ENCODE peak calls at places on chromosomes 16 and 17, in six cellular contexts. One of them, this sample, is unnamed.

GRCh38 chr17:44293509-44294226 is 14.7 kb upstream of the RUNDC3A start:
- DNase-seq in CD8-positive, alpha-beta T cell: no peak
- DNase-seq in heart right ventricle: no peak
- DNase-seq in right lobe of liver: no peak
- DNase-seq in body of pancreas: no peak
- DNase-seq in thoracic aorta: no peak
- DNase-seq in this sample: no peak

GRCh38 chr16:1745181-1745899 is 26.0 kb downstream of the NME3 start:
- DNase-seq in CD8-positive, alpha-beta T cell: no peak
- DNase-seq in heart right ventricle: no peak
- DNase-seq in right lobe of liver: no peak
- DNase-seq in body of pancreas: no peak
- DNase-seq in thoracic aorta: no peak
- DNase-seq in this sample: peak; percentile 84

GRCh38 chr16:6008656-6009055 is 911.1 kb upstream of the EEF2KMT start:
- DNase-seq in CD8-positive, alpha-beta T cell: no peak
- DNase-seq in heart right ventricle: no peak
- DNase-seq in right lobe of liver: no peak
- DNase-seq in body of pancreas: no peak
- DNase-seq in thoracic aorta: no peak
- DNase-seq in this sample: no peak

GRCh38 chr17:44547625-44548297 is 9.5 kb upstream of the FZD2 start:
- DNase-seq in CD8-positive, alpha-beta T cell: no peak
- DNase-seq in heart right ventricle: peak; percentile 17
- DNase-seq in right lobe of liver: no peak
- DNase-seq in body of pancreas: no peak
- DNase-seq in thoracic aorta: no peak
- DNase-seq in this sample: no peak

GRCh38 chr17:66767164-66767933 is 67.6 kb upstream of the CACNG5 start:
- DNase-seq in CD8-positive, alpha-beta T cell: no peak
- DNase-seq in heart right ventricle: no peak
- DNase-seq in right lobe of liver: no peak
- DNase-seq in body of pancreas: no peak
- DNase-seq in thoracic aorta: no peak
- DNase-seq in this sample: peak; percentile 9

GRCh38 chr16:85928411-85928820 is 29.5 kb downstream of the IRF8 start:
- DNase-seq in CD8-positive, alpha-beta T cell: no peak
- DNase-seq in heart right ventricle: no peak
- DNase-seq in right lobe of liver: peak; percentile 64
- DNase-seq in body of pancreas: peak; percentile 22
- DNase-seq in thoracic aorta: no peak
- DNase-seq in this sample: no peak

GRCh38 chr17:29291163-29291752 is 2.7 kb downstream of the NUFIP2 start:
- DNase-seq in CD8-positive, alpha-beta T cell: no peak
- DNase-seq in heart right ventricle: no peak
- DNase-seq in right lobe of liver: no peak
- DNase-seq in body of pancreas: no peak
- DNase-seq in thoracic aorta: no peak
- DNase-seq in this sample: no peak

GRCh38 chr17:50719924-50720805 is 762 bp downstream of the LUC7L3 start:
- DNase-seq in CD8-positive, alpha-beta T cell: no peak
- DNase-seq in heart right ventricle: no peak
- DNase-seq in right lobe of liver: no peak
- DNase-seq in body of pancreas: no peak
- DNase-seq in thoracic aorta: no peak
- DNase-seq in this sample: no peak

GRCh38 chr17:6555331-6556120 is 829 bp downstream of the PITPNM3 start:
- DNase-seq in CD8-positive, alpha-beta T cell: no peak
- DNase-seq in heart right ventricle: no peak
- DNase-seq in right lobe of liver: no peak
- DNase-seq in body of pancreas: peak; percentile 35
- DNase-seq in thoracic aorta: no peak
- DNase-seq in this sample: no peak

GRCh38 chr17:6670999-6671398 is 19.4 kb downstream of the C17orf100 start:
- DNase-seq in CD8-positive, alpha-beta T cell: no peak
- DNase-seq in heart right ventricle: no peak
- DNase-seq in right lobe of liver: no peak
- DNase-seq in body of pancreas: no peak
- DNase-seq in thoracic aorta: no peak
- DNase-seq in this sample: no peak

GRCh38 chr16:16092925-16093624 is 130.2 kb downstream of the ABCC6 start:
- DNase-seq in CD8-positive, alpha-beta T cell: no peak
- DNase-seq in heart right ventricle: no peak
- DNase-seq in right lobe of liver: no peak
- DNase-seq in body of pancreas: peak; percentile 83
- DNase-seq in thoracic aorta: no peak
- DNase-seq in this sample: no peak

GRCh38 chr17:83150369-83151055 is 71.1 kb downstream of the METRNL start:
- DNase-seq in CD8-positive, alpha-beta T cell: no peak
- DNase-seq in heart right ventricle: no peak
- DNase-seq in right lobe of liver: no peak
- DNase-seq in body of pancreas: no peak
- DNase-seq in thoracic aorta: no peak
- DNase-seq in this sample: no peak

GRCh38 chr16:17852977-17853702 is 382.4 kb upstream of the XYLT1 start:
- DNase-seq in CD8-positive, alpha-beta T cell: no peak
- DNase-seq in heart right ventricle: no peak
- DNase-seq in right lobe of liver: no peak
- DNase-seq in body of pancreas: no peak
- DNase-seq in thoracic aorta: no peak
- DNase-seq in this sample: no peak
- TF ChIP-seq CTCF in CD8-positive, alpha-beta T cell: no peak
- TF ChIP-seq CTCF in heart right ventricle: no peak
- TF ChIP-seq CTCF in right lobe of liver: no peak
- TF ChIP-seq CTCF in body of pancreas: no peak
- TF ChIP-seq CTCF in thoracic aorta: no peak
- TF ChIP-seq CTCF in this sample: no peak

GRCh38 chr16:10944249-10945064 is at the start of gene CLEC16A:
- DNase-seq in CD8-positive, alpha-beta T cell: peak; percentile 93
- DNase-seq in heart right ventricle: peak; percentile 99
- DNase-seq in right lobe of liver: peak; percentile 99
- DNase-seq in body of pancreas: peak; percentile 98
- DNase-seq in thoracic aorta: peak; percentile 89
- DNase-seq in this sample: peak; percentile 97
- H3K4me1 ChIP-seq in CD8-positive, alpha-beta T cell: peaks cover 60% of the 10 kb centered on the region
- H3K4me1 ChIP-seq in heart right ventricle: peaks cover 64% of the 10 kb centered on the region
- H3K4me1 ChIP-seq in right lobe of liver: no peaks in the 10 kb centered on the region
- H3K4me1 ChIP-seq in body of pancreas: peaks cover 69% of the 10 kb centered on the region
- H3K4me1 ChIP-seq in thoracic aorta: peaks cover 40% of the 10 kb centered on the region
- H3K4me1 ChIP-seq in this sample: peaks cover 17% of the 10 kb centered on the region

DNA sequence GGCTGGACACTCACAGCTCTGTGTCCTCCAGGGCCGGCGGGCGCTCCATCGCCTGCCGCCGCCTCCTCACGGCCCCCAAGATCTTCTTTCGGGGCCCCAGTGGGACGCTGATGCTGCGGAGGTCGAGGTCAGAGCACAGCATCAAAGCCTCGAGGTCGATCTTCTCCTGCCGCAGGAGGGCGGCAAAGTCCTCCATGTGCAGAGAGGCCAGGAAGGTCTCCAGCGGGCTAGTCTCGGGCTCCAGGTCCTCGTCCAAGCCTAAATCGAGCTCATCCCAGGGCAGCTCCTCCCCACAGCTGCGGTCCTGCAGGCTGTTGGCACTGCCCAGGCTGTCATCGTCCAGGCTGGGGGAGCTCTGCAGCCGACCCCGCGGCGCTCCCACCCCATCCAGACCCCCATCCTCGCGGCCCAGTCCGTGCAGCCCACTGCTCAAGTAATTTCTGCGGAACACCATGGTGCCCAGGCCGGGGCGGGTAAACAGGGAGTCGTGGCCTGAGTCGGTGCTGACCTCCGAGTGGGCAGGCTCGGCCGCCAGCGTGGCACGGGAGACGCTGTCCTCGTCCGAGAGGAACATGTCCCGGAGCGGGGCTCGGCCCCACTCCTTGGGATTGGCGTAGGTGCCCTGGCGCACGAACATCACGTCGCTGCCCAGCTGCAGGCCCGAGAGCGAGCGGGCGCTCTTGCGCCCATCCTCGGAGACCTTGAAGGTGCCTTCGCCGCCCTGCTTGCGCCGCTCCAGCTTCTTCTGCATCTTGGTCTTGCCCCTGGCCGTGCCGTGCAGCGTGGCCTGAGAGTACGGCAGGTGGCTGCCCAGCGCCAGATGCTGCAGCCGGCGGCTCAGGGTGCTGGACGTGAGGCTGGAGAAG is 3.4 kb downstream of the USH1G start:
- DNase-seq in CD8-positive, alpha-beta T cell: no peak
- DNase-seq in heart right ventricle: no peak
- DNase-seq in right lobe of liver: no peak
- DNase-seq in body of pancreas: peak; percentile 39
- DNase-seq in thoracic aorta: no peak
- DNase-seq in this sample: no peak
- TF ChIP-seq CTCF in CD8-positive, alpha-beta T cell: no peak
- TF ChIP-seq CTCF in heart right ventricle: peak; percentile 37
- TF ChIP-seq CTCF in right lobe of liver: peak; percentile 7
- TF ChIP-seq CTCF in body of pancreas: peak; percentile 35
- TF ChIP-seq CTCF in thoracic aorta: no peak
- TF ChIP-seq CTCF in this sample: no peak

GRCh38 chr17:57916925-57917858 is 38.0 kb downstream of the CUEDC1 start:
- DNase-seq in CD8-positive, alpha-beta T cell: peak; percentile 40
- DNase-seq in heart right ventricle: peak; percentile 51
- DNase-seq in right lobe of liver: no peak
- DNase-seq in body of pancreas: no peak
- DNase-seq in thoracic aorta: no peak
- DNase-seq in this sample: no peak
- H3K4me1 ChIP-seq in CD8-positive, alpha-beta T cell: no peaks in the 10 kb centered on the region
- H3K4me1 ChIP-seq in heart right ventricle: peaks cover 90% of the 10 kb centered on the region
- H3K4me1 ChIP-seq in right lobe of liver: no peaks in the 10 kb centered on the region
- H3K4me1 ChIP-seq in body of pancreas: peaks cover 73% of the 10 kb centered on the region
- H3K4me1 ChIP-seq in thoracic aorta: peaks cover 36% of the 10 kb centered on the region
- H3K4me1 ChIP-seq in this sample: peaks cover 20% of the 10 kb centered on the region

This sample was measured in RWPE2.